ENCODE peak calls at places on chromosomes 5 and 9, in seven cellular contexts. B is ovary, H is activated T-cell treated with anti-CD3 and anti-CD28 coated beads for 1 hour, T is substantia nigra, G is kidney epithelial cell, M is fibroblast of the aortic adventitia, C is brain microvascular endothelial cell. I is an unnamed sample.
A peak's percentile ranks its signal among the peaks of the same experiment; 100 is the strongest.

GRCh38 chr9:135088979-135089847 is 1.7 kb downstream of the OLFM1 start:
- DNase-seq in B (no peak), C (no peak), G (no peak), H (no peak), M (no peak), T (no peak), I (no peak)

GRCh38 chr5:105817906-105818305 is 1852.8 kb downstream of the EFNA5 start:
- DNase-seq in T (no peak), C (no peak), H (no peak), M (no peak), B (no peak), G (no peak), I (no peak)

GRCh38 chr9:73061131-73061530 is 90.5 kb upstream of the ANXA1 start:
- DNase-seq in T (no peak), B (no peak), M (no peak), G (no peak), H (no peak), C (no peak), I (no peak)

GRCh38 chr9:754150-754931 is 87.2 kb upstream of the DMRT1 start:
- DNase-seq in C (no peak), H (no peak), G (no peak), M (no peak), T (no peak), B (no peak), I (no peak)

GRCh38 chr5:15489571-15490235 is 10.3 kb upstream of the FBXL7 start:
- DNase-seq in H (no peak), G (no peak), C (no peak), B (no peak), M (no peak), T (no peak), I (no peak)

GRCh38 chr5:78718185-78718584 is 69.6 kb upstream of the LHFPL2 start:
- DNase-seq in C (no peak), B (no peak), T (no peak), H (no peak), M (no peak), G (no peak), I (no peak)

GRCh38 chr5:157718529-157718928 is 12.7 kb upstream of the THG1L start:
- DNase-seq in B (no peak), H (no peak), T (peak; percentile 25), M (peak; percentile 86), C (peak; percentile 68), G (no peak), I (peak; percentile 83)

GRCh38 chr9:6631207-6631512 is 14.4 kb downstream of the GLDC start:
- DNase-seq in B (no peak), G (no peak), T (no peak), H (no peak), M (no peak), C (no peak), I (no peak)

GRCh38 chr9:1712861-1713260 is 302.3 kb upstream of the SMARCA2 start:
- DNase-seq in H (no peak), M (no peak), G (no peak), T (no peak), C (no peak), B (no peak), I (no peak)

GRCh38 chr9:105369911-105370310 is 77.9 kb upstream of the FSD1L start:
- DNase-seq in M (no peak), T (no peak), H (no peak), B (no peak), G (no peak), C (no peak), I (peak; percentile 79)

GRCh38 chr5:61618577-61618976 is 286.5 kb downstream of the ZSWIM6 start:
- DNase-seq in B (no peak), H (no peak), C (no peak), T (no peak), G (no peak), M (no peak), I (no peak)

GRCh38 chr5:74201334-74202081 is 439.0 kb downstream of the ENC1 start:
- DNase-seq in H (no peak), G (peak; percentile 55), M (peak; percentile 67), B (no peak), T (no peak), C (peak; percentile 42), I (peak; percentile 83)

GRCh38 chr5:73522989-73523388 is 24.7 kb downstream of the BTF3 start:
- DNase-seq in B (no peak), M (no peak), H (no peak), G (no peak), T (no peak), C (no peak), I (no peak)

GRCh38 chr5:154677921-154678320 is 77.3 kb upstream of the LARP1 start:
- DNase-seq in C (no peak), H (no peak), B (no peak), G (no peak), T (no peak), M (no peak), I (no peak)

GRCh38 chr5:170254056-170254455 is 21.3 kb downstream of the C5orf58 start:
- DNase-seq in B (no peak), M (no peak), T (no peak), H (peak; percentile 51), C (no peak), G (peak; percentile 7), I (no peak)

GRCh38 chr9:34126207-34127034 is at the start of gene DCAF12:
- DNase-seq in C (peak; percentile 81), M (peak; percentile 90), T (peak; percentile 87), H (peak; percentile 85), G (peak; percentile 56), B (peak; percentile 92), I (peak; percentile 91)

GRCh38 chr5:143025971-143026370 is 255.8 kb downstream of the ARHGAP26 start:
- DNase-seq in M (no peak), B (no peak), G (no peak), H (no peak), C (no peak), T (no peak), I (peak; percentile 54)

GRCh38 chr9:81557957-81558791 is 131.2 kb downstream of the TLE1 start:
- DNase-seq in G (no peak), B (no peak), M (peak; percentile 98), T (no peak), H (no peak), C (no peak), I (peak; percentile 94)

GRCh38 chr5:157100140-157100679 is 8.6 kb downstream of the HAVCR2 start:
- DNase-seq in T (no peak), C (peak; percentile 4), H (no peak), G (peak; percentile 19), B (no peak), M (peak; percentile 27), I (peak; percentile 42)

GRCh38 chr5:149932445-149933350 is 11.9 kb downstream of the PDE6A start:
- DNase-seq in T (no peak), M (no peak), C (no peak), G (no peak), H (no peak), B (no peak), I (no peak)

GRCh38 chr9:134843740-134844139 is 36.9 kb upstream of the FCN2 start:
- DNase-seq in M (no peak), T (no peak), G (no peak), H (no peak), B (no peak), C (no peak), I (no peak)

GRCh38 chr5:157459715-157460599 is at the start of gene NIPAL4:
- DNase-seq in C (no peak), B (no peak), M (no peak), H (peak; percentile 9), T (no peak), G (no peak), I (no peak)

GRCh38 chr5:139394123-139394653 is 716 bp downstream of the PROB1 start:
- DNase-seq in C (no peak), G (no peak), H (no peak), T (no peak), M (no peak), B (no peak), I (peak; percentile 46)

GRCh38 chr5:53983568-53984465 is 326.6 kb downstream of the ARL15 start:
- DNase-seq in T (no peak), H (no peak), G (no peak), B (no peak), M (peak; percentile 16), C (no peak), I (peak; percentile 58)

GRCh38 chr5:17061973-17062470 is 125.9 kb upstream of the MYO10 start:
- DNase-seq in B (no peak), T (no peak), M (no peak), G (no peak), H (no peak), C (no peak), I (no peak)

GRCh38 chr5:166596043-166596442 is 1695.4 kb upstream of the WWC1 start:
- DNase-seq in G (no peak), C (no peak), H (no peak), B (no peak), T (no peak), M (no peak), I (no peak)

GRCh38 chr5:171961117-171961516 is 45.3 kb downstream of the FBXW11 start:
- DNase-seq in H (no peak), T (no peak), B (no peak), G (no peak), C (no peak), M (peak; percentile 24), I (no peak)